ENCODE peak calls at places on chromosomes 6 and 20, in eight cellular contexts. One of them, this sample, is unnamed.

GRCh38 chr6:39347906-39348585 is 25.5 kb upstream of the KCNK16 start:
- DNase-seq in T follicular helper cell: peak; percentile 11
- DNase-seq in AML-193: peak; percentile 52
- DNase-seq in ovary: peak; percentile 70
- DNase-seq in CD4-positive, alpha-beta T cell: peak; percentile 64
- DNase-seq in kidney glomerular epithelial cell: peak; percentile 44
- DNase-seq in T1000: peak; percentile 39
- DNase-seq in body of pancreas: peak; percentile 74
- DNase-seq in this sample: peak; percentile 42

GRCh38 chr20:1215386-1216170 is 10.3 kb upstream of the RAD21L1 start:
- DNase-seq in T follicular helper cell: no peak
- DNase-seq in AML-193: no peak
- DNase-seq in ovary: no peak
- DNase-seq in CD4-positive, alpha-beta T cell: no peak
- DNase-seq in kidney glomerular epithelial cell: no peak
- DNase-seq in T1000: no peak
- DNase-seq in body of pancreas: no peak
- DNase-seq in this sample: no peak

GRCh38 chr20:58906894-58907293 is 54.4 kb downstream of the GNAS start:
- DNase-seq in T follicular helper cell: no peak
- DNase-seq in AML-193: no peak
- DNase-seq in ovary: no peak
- DNase-seq in CD4-positive, alpha-beta T cell: no peak
- DNase-seq in kidney glomerular epithelial cell: no peak
- DNase-seq in T1000: no peak
- DNase-seq in body of pancreas: peak; percentile 58
- DNase-seq in this sample: no peak

GRCh38 chr6:166029506-166029905 is 138.1 kb downstream of the TBXT start:
- DNase-seq in T follicular helper cell: no peak
- DNase-seq in AML-193: no peak
- DNase-seq in ovary: no peak
- DNase-seq in CD4-positive, alpha-beta T cell: no peak
- DNase-seq in kidney glomerular epithelial cell: no peak
- DNase-seq in T1000: no peak
- DNase-seq in body of pancreas: no peak
- DNase-seq in this sample: no peak

GRCh38 chr6:155174576-155175174 is 89.1 kb upstream of the CLDN20 start:
- DNase-seq in T follicular helper cell: peak; percentile 35
- DNase-seq in AML-193: peak; percentile 85
- DNase-seq in ovary: no peak
- DNase-seq in CD4-positive, alpha-beta T cell: peak; percentile 36
- DNase-seq in kidney glomerular epithelial cell: peak; percentile 87
- DNase-seq in T1000: peak; percentile 34
- DNase-seq in body of pancreas: peak; percentile 56
- DNase-seq in this sample: peak; percentile 71

GRCh38 chr6:55319961-55320690 is 7.1 kb upstream of the GFRAL start:
- DNase-seq in T follicular helper cell: no peak
- DNase-seq in AML-193: no peak
- DNase-seq in ovary: no peak
- DNase-seq in CD4-positive, alpha-beta T cell: no peak
- DNase-seq in kidney glomerular epithelial cell: no peak
- DNase-seq in T1000: no peak
- DNase-seq in body of pancreas: no peak
- DNase-seq in this sample: no peak

GRCh38 chr20:58790440-58790839 is 60.3 kb downstream of the GNAS-AS1 start:
- DNase-seq in T follicular helper cell: no peak
- DNase-seq in AML-193: no peak
- DNase-seq in ovary: no peak
- DNase-seq in CD4-positive, alpha-beta T cell: no peak
- DNase-seq in kidney glomerular epithelial cell: no peak
- DNase-seq in T1000: no peak
- DNase-seq in body of pancreas: no peak
- DNase-seq in this sample: no peak

GRCh38 chr6:132725471-132725870 is 11.6 kb upstream of the VNN1 start:
- DNase-seq in T follicular helper cell: no peak
- DNase-seq in AML-193: no peak
- DNase-seq in ovary: no peak
- DNase-seq in CD4-positive, alpha-beta T cell: no peak
- DNase-seq in kidney glomerular epithelial cell: no peak
- DNase-seq in T1000: no peak
- DNase-seq in body of pancreas: no peak
- DNase-seq in this sample: no peak

GRCh38 chr6:157682856-157683481 is 140.1 kb upstream of the SNX9 start:
- DNase-seq in T follicular helper cell: no peak
- DNase-seq in AML-193: no peak
- DNase-seq in ovary: peak; percentile 60
- DNase-seq in CD4-positive, alpha-beta T cell: no peak
- DNase-seq in kidney glomerular epithelial cell: no peak
- DNase-seq in T1000: no peak
- DNase-seq in body of pancreas: no peak
- DNase-seq in this sample: no peak

GRCh38 chr20:58608096-58608840 is 42.8 kb upstream of the STX16 start:
- DNase-seq in T follicular helper cell: no peak
- DNase-seq in AML-193: no peak
- DNase-seq in ovary: no peak
- DNase-seq in CD4-positive, alpha-beta T cell: no peak
- DNase-seq in kidney glomerular epithelial cell: no peak
- DNase-seq in T1000: no peak
- DNase-seq in body of pancreas: no peak
- DNase-seq in this sample: no peak

GRCh38 chr20:967796-968742 is 34.0 kb downstream of the RSPO4 start:
- DNase-seq in T follicular helper cell: no peak
- DNase-seq in AML-193: no peak
- DNase-seq in ovary: no peak
- DNase-seq in CD4-positive, alpha-beta T cell: no peak
- DNase-seq in kidney glomerular epithelial cell: no peak
- DNase-seq in T1000: no peak
- DNase-seq in body of pancreas: no peak
- DNase-seq in this sample: no peak

GRCh38 chr20:11675920-11676617 is 241.6 kb upstream of the BTBD3 start:
- DNase-seq in T follicular helper cell: no peak
- DNase-seq in AML-193: no peak
- DNase-seq in ovary: no peak
- DNase-seq in CD4-positive, alpha-beta T cell: no peak
- DNase-seq in kidney glomerular epithelial cell: no peak
- DNase-seq in T1000: no peak
- DNase-seq in body of pancreas: no peak
- DNase-seq in this sample: no peak

GRCh38 chr6:165218816-165219215 is 90.6 kb downstream of the C6orf118 start:
- DNase-seq in T follicular helper cell: no peak
- DNase-seq in AML-193: no peak
- DNase-seq in ovary: no peak
- DNase-seq in CD4-positive, alpha-beta T cell: no peak
- DNase-seq in kidney glomerular epithelial cell: no peak
- DNase-seq in T1000: peak; percentile 20
- DNase-seq in body of pancreas: no peak
- DNase-seq in this sample: no peak

GRCh38 chr20:4130404-4131189 is 115.2 kb upstream of the RNF24 start:
- DNase-seq in T follicular helper cell: no peak
- DNase-seq in AML-193: no peak
- DNase-seq in ovary: no peak
- DNase-seq in CD4-positive, alpha-beta T cell: no peak
- DNase-seq in kidney glomerular epithelial cell: peak; percentile 7
- DNase-seq in T1000: no peak
- DNase-seq in body of pancreas: no peak
- DNase-seq in this sample: peak; percentile 27

GRCh38 chr6:111687652-111688051 is 82.0 kb upstream of the TRAF3IP2 start:
- DNase-seq in T follicular helper cell: no peak
- DNase-seq in AML-193: no peak
- DNase-seq in ovary: no peak
- DNase-seq in CD4-positive, alpha-beta T cell: no peak
- DNase-seq in kidney glomerular epithelial cell: no peak
- DNase-seq in T1000: no peak
- DNase-seq in body of pancreas: no peak
- DNase-seq in this sample: no peak

GRCh38 chr6:37488464-37488863 is 11.2 kb downstream of the CCDC167 start:
- DNase-seq in T follicular helper cell: no peak
- DNase-seq in AML-193: no peak
- DNase-seq in ovary: no peak
- DNase-seq in CD4-positive, alpha-beta T cell: peak; percentile 20
- DNase-seq in kidney glomerular epithelial cell: no peak
- DNase-seq in T1000: no peak
- DNase-seq in body of pancreas: no peak
- DNase-seq in this sample: no peak

GRCh38 chr6:52415917-52416628 is 4.1 kb upstream of the EFHC1 start:
- DNase-seq in T follicular helper cell: no peak
- DNase-seq in AML-193: no peak
- DNase-seq in ovary: no peak
- DNase-seq in CD4-positive, alpha-beta T cell: no peak
- DNase-seq in kidney glomerular epithelial cell: no peak
- DNase-seq in T1000: no peak
- DNase-seq in body of pancreas: no peak
- DNase-seq in this sample: peak; percentile 8

GRCh38 chr6:43978473-43979360 is 148.5 kb downstream of the MRPL14 start:
- DNase-seq in T follicular helper cell: no peak
- DNase-seq in AML-193: no peak
- DNase-seq in ovary: no peak
- DNase-seq in CD4-positive, alpha-beta T cell: peak; percentile 27
- DNase-seq in kidney glomerular epithelial cell: no peak
- DNase-seq in T1000: no peak
- DNase-seq in body of pancreas: peak; percentile 15
- DNase-seq in this sample: no peak

GRCh38 chr6:13494137-13494536 is 6.7 kb upstream of the GFOD1 start:
- DNase-seq in T follicular helper cell: no peak
- DNase-seq in AML-193: no peak
- DNase-seq in ovary: no peak
- DNase-seq in CD4-positive, alpha-beta T cell: no peak
- DNase-seq in kidney glomerular epithelial cell: no peak
- DNase-seq in T1000: no peak
- DNase-seq in body of pancreas: no peak
- DNase-seq in this sample: no peak

GRCh38 chr6:151940307-151940706 is 132.8 kb downstream of the ESR1 start:
- DNase-seq in T follicular helper cell: no peak
- DNase-seq in AML-193: no peak
- DNase-seq in ovary: no peak
- DNase-seq in CD4-positive, alpha-beta T cell: no peak
- DNase-seq in kidney glomerular epithelial cell: no peak
- DNase-seq in T1000: no peak
- DNase-seq in body of pancreas: no peak
- DNase-seq in this sample: no peak

GRCh38 chr20:10626896-10627295 is 46.9 kb downstream of the JAG1 start:
- DNase-seq in T follicular helper cell: no peak
- DNase-seq in AML-193: no peak
- DNase-seq in ovary: no peak
- DNase-seq in CD4-positive, alpha-beta T cell: no peak
- DNase-seq in kidney glomerular epithelial cell: no peak
- DNase-seq in T1000: no peak
- DNase-seq in body of pancreas: no peak
- DNase-seq in this sample: no peak

GRCh38 chr6:167827062-167827587 is 414 bp downstream of the AFDN start:
- DNase-seq in T follicular helper cell: no peak
- DNase-seq in AML-193: no peak
- DNase-seq in ovary: peak; percentile 39
- DNase-seq in CD4-positive, alpha-beta T cell: no peak
- DNase-seq in kidney glomerular epithelial cell: no peak
- DNase-seq in T1000: no peak
- DNase-seq in body of pancreas: peak; percentile 46
- DNase-seq in this sample: no peak

GRCh38 chr20:38383147-38383546 is 36.9 kb downstream of the LBP start:
- DNase-seq in T follicular helper cell: no peak
- DNase-seq in AML-193: no peak
- DNase-seq in ovary: no peak
- DNase-seq in CD4-positive, alpha-beta T cell: no peak
- DNase-seq in kidney glomerular epithelial cell: no peak
- DNase-seq in T1000: no peak
- DNase-seq in body of pancreas: no peak
- DNase-seq in this sample: no peak

GRCh38 chr20:1037039-1037438 is 34.9 kb upstream of the RSPO4 start:
- DNase-seq in T follicular helper cell: no peak
- DNase-seq in AML-193: no peak
- DNase-seq in ovary: no peak
- DNase-seq in CD4-positive, alpha-beta T cell: no peak
- DNase-seq in kidney glomerular epithelial cell: no peak
- DNase-seq in T1000: no peak
- DNase-seq in body of pancreas: no peak
- DNase-seq in this sample: no peak

GRCh38 chr6:31676904-31677303 is 4.0 kb downstream of the LY6G5C start:
- DNase-seq in T follicular helper cell: no peak
- DNase-seq in AML-193: no peak
- DNase-seq in ovary: no peak
- DNase-seq in CD4-positive, alpha-beta T cell: no peak
- DNase-seq in kidney glomerular epithelial cell: no peak
- DNase-seq in T1000: no peak
- DNase-seq in body of pancreas: no peak
- DNase-seq in this sample: no peak

GRCh38 chr6:135920689-135921088 is 69.2 kb downstream of the PDE7B start:
- DNase-seq in T follicular helper cell: no peak
- DNase-seq in AML-193: no peak
- DNase-seq in ovary: no peak
- DNase-seq in CD4-positive, alpha-beta T cell: no peak
- DNase-seq in kidney glomerular epithelial cell: no peak
- DNase-seq in T1000: no peak
- DNase-seq in body of pancreas: no peak
- DNase-seq in this sample: no peak

GRCh38 chr20:46558511-46558959 is 8.1 kb upstream of the OCSTAMP start:
- DNase-seq in T follicular helper cell: no peak
- DNase-seq in AML-193: no peak
- DNase-seq in ovary: no peak
- DNase-seq in CD4-positive, alpha-beta T cell: no peak
- DNase-seq in kidney glomerular epithelial cell: peak; percentile 91
- DNase-seq in T1000: peak; percentile 80
- DNase-seq in body of pancreas: no peak
- DNase-seq in this sample: peak; percentile 90

GRCh38 chr20:16518068-16518783 is 55.0 kb downstream of the KIF16B start:
- DNase-seq in T follicular helper cell: no peak
- DNase-seq in AML-193: peak; percentile 20
- DNase-seq in ovary: no peak
- DNase-seq in CD4-positive, alpha-beta T cell: no peak
- DNase-seq in kidney glomerular epithelial cell: peak; percentile 46
- DNase-seq in T1000: no peak
- DNase-seq in body of pancreas: peak; percentile 42
- DNase-seq in this sample: peak; percentile 38

GRCh38 chr6:129235167-129236072 is 352.5 kb downstream of the LAMA2 start:
- DNase-seq in T follicular helper cell: no peak
- DNase-seq in AML-193: no peak
- DNase-seq in ovary: no peak
- DNase-seq in CD4-positive, alpha-beta T cell: no peak
- DNase-seq in kidney glomerular epithelial cell: no peak
- DNase-seq in T1000: no peak
- DNase-seq in body of pancreas: no peak
- DNase-seq in this sample: no peak

GRCh38 chr20:21265457-21266190 is 37.5 kb upstream of the XRN2 start:
- DNase-seq in T follicular helper cell: no peak
- DNase-seq in AML-193: no peak
- DNase-seq in ovary: no peak
- DNase-seq in CD4-positive, alpha-beta T cell: no peak
- DNase-seq in kidney glomerular epithelial cell: no peak
- DNase-seq in T1000: no peak
- DNase-seq in body of pancreas: no peak
- DNase-seq in this sample: no peak

GRCh38 chr6:47405273-47405672 is 72.3 kb upstream of the CD2AP start:
- DNase-seq in T follicular helper cell: no peak
- DNase-seq in AML-193: no peak
- DNase-seq in ovary: no peak
- DNase-seq in CD4-positive, alpha-beta T cell: no peak
- DNase-seq in kidney glomerular epithelial cell: peak; percentile 10
- DNase-seq in T1000: no peak
- DNase-seq in body of pancreas: no peak
- DNase-seq in this sample: no peak

GRCh38 chr6:134853111-134854055 is 96.5 kb downstream of the ALDH8A1 start:
- DNase-seq in T follicular helper cell: no peak
- DNase-seq in AML-193: no peak
- DNase-seq in ovary: no peak
- DNase-seq in CD4-positive, alpha-beta T cell: no peak
- DNase-seq in kidney glomerular epithelial cell: peak; percentile 46
- DNase-seq in T1000: peak; percentile 9
- DNase-seq in body of pancreas: no peak
- DNase-seq in this sample: no peak

GRCh38 chr20:4951299-4951698 is 50.0 kb downstream of the SLC23A2 start:
- DNase-seq in T follicular helper cell: no peak
- DNase-seq in AML-193: no peak
- DNase-seq in ovary: peak; percentile 48
- DNase-seq in CD4-positive, alpha-beta T cell: no peak
- DNase-seq in kidney glomerular epithelial cell: peak; percentile 70
- DNase-seq in T1000: peak; percentile 42
- DNase-seq in body of pancreas: no peak
- DNase-seq in this sample: peak; percentile 24